ENCODE peak calls at places on chromosome 16, in ten cellular contexts. X, U, I, L, Q, E, P, R, S and N are unnamed samples.

GRCh38 chr16:68234188-68235104 is 1.5 kb downstream of the ESRP2 start:
- DNase-seq in X (no peak), U (peak; percentile 71), I (peak; percentile 85), L (no peak), Q (no peak), E (peak; percentile 11), P (no peak), R (no peak), S (no peak), N (no peak)

GRCh38 chr16:60107467-60107866 is 1373.4 kb upstream of the GOT2 start:
- DNase-seq in X (peak; percentile 69), U (no peak), I (no peak), L (no peak), Q (no peak), E (no peak), P (peak; percentile 45), R (no peak), S (no peak), N (no peak)

GRCh38 chr16:35557731-35558130 is 2098.3 kb downstream of the TP53TG3F start:
- DNase-seq in X (no peak), U (no peak), I (no peak), L (no peak), Q (no peak), E (no peak), P (no peak), R (no peak), S (no peak), N (no peak)

GRCh38 chr16:47695746-47696145 is 234.6 kb downstream of the PHKB start:
- DNase-seq in X (no peak), U (no peak), I (no peak), L (no peak), Q (no peak), E (no peak), P (no peak), R (no peak), S (no peak), N (no peak)

GRCh38 chr16:11844499-11844898 is 6.8 kb downstream of the RSL1D1 start:
- DNase-seq in X (no peak), U (no peak), I (no peak), L (no peak), Q (no peak), E (no peak), P (no peak), R (no peak), S (no peak), N (no peak)

GRCh38 chr16:72443809-72444208 is 271.9 kb upstream of the PMFBP1 start:
- DNase-seq in X (no peak), U (no peak), I (no peak), L (no peak), Q (no peak), E (no peak), P (no peak), R (no peak), S (no peak), N (no peak)

GRCh38 chr16:68064791-68065365 is 20.3 kb upstream of the NFATC3 start:
- DNase-seq in X (peak; percentile 86), U (peak; percentile 79), I (peak; percentile 74), L (peak; percentile 81), Q (peak; percentile 63), E (peak; percentile 24), P (no peak), R (peak; percentile 85), S (peak; percentile 75), N (peak; percentile 58)

GRCh38 chr16:55151901-55152300 is 172.1 kb upstream of the IRX6 start:
- DNase-seq in X (peak; percentile 23), U (no peak), I (no peak), L (no peak), Q (no peak), E (no peak), P (no peak), R (no peak), S (no peak), N (no peak)

GRCh38 chr16:27924411-27925118 is 138.9 kb downstream of the GSG1L start:
- DNase-seq in X (no peak), U (no peak), I (no peak), L (no peak), Q (no peak), E (no peak), P (no peak), R (no peak), S (no peak), N (no peak)

GRCh38 chr16:26598061-26598460 is 468.7 kb upstream of the C16orf82 start:
- DNase-seq in X (no peak), U (no peak), I (no peak), L (peak; percentile 79), Q (peak; percentile 42), E (no peak), P (no peak), R (no peak), S (peak; percentile 61), N (no peak)

GRCh38 chr16:13630292-13630850 is 289.6 kb upstream of the ERCC4 start:
- DNase-seq in X (no peak), U (no peak), I (no peak), L (no peak), Q (peak; percentile 17), E (no peak), P (no peak), R (no peak), S (no peak), N (no peak)